ENCODE peak calls at places on chromosome 12, in five cellular contexts. M is IMR-90, G is thyroid gland, Z is body of pancreas, F is ovary. I is an unnamed sample.

GRCh38 chr12:124713041-124713435 is 145.6 kb upstream of the NCOR2 start:
- DNase-seq in M (no peak), G (peak; percentile 30), Z (no peak), F (no peak), I (peak; percentile 58)

GRCh38 chr12:22626429-22626828 is 1.5 kb downstream of the ETNK1 start:
- DNase-seq in M (peak; percentile 46), G (no peak), Z (no peak), F (no peak), I (no peak)

GRCh38 chr12:130205531-130205930 is 43.3 kb downstream of the FZD10 start:
- DNase-seq in M (no peak), G (no peak), Z (no peak), F (no peak), I (no peak)

GRCh38 chr12:42987216-42987631 is 397.7 kb upstream of the PRICKLE1 start:
- DNase-seq in M (no peak), G (no peak), Z (no peak), F (no peak), I (no peak)

GRCh38 chr12:89280833-89281533 is 71.3 kb downstream of the DUSP6 start:
- DNase-seq in M (peak; percentile 54), G (no peak), Z (no peak), F (no peak), I (no peak)

GRCh38 chr12:118979763-118980406 is 1.5 kb upstream of the SRRM4 start:
- DNase-seq in M (peak; percentile 24), G (peak; percentile 25), Z (peak; percentile 55), F (no peak), I (no peak)

GRCh38 chr12:16189849-16190248 is 87.6 kb downstream of the SLC15A5 start:
- DNase-seq in M (peak; percentile 28), G (no peak), Z (no peak), F (no peak), I (no peak)

GRCh38 chr12:94267530-94267877 is 119.1 kb downstream of the PLXNC1 start:
- DNase-seq in M (no peak), G (no peak), Z (no peak), F (no peak), I (no peak)

GRCh38 chr12:44227601-44228000 is 391.7 kb downstream of the TMEM117 start:
- DNase-seq in M (peak; percentile 47), G (no peak), Z (no peak), F (no peak), I (no peak)

GRCh38 chr12:49389092-49389703 is 21.9 kb downstream of the SPATS2 start:
- DNase-seq in M (no peak), G (peak; percentile 17), Z (no peak), F (no peak), I (no peak)

GRCh38 chr12:12872934-12873275 is 18.5 kb upstream of the GPRC5A start:
- DNase-seq in M (peak; percentile 83), G (no peak), Z (no peak), F (no peak), I (no peak)

GRCh38 chr12:116977465-116978380 is 67.0 kb downstream of the FBXW8 start:
- DNase-seq in M (no peak), G (no peak), Z (no peak), F (no peak), I (no peak)
- H3K4me3 ChIP-seq in M (no peak overlapping the region), G (no peak overlapping the region), Z (no peak overlapping the region), F (no peak overlapping the region), I (no peak overlapping the region)

GRCh38 chr12:1457901-1458300 is 136.5 kb downstream of the FBXL14 start:
- DNase-seq in M (peak; percentile 90), G (no peak), Z (no peak), F (no peak), I (no peak)
- TF ChIP-seq POLR2A in M (no peak), G (no peak), Z (no peak), F (no peak), I (no peak)

GRCh38 chr12:55932546-55932919 is 1.6 kb downstream of the DGKA start:
- DNase-seq in M (peak; percentile 33), G (no peak), Z (no peak), F (no peak), I (no peak)
- H3K4me3 ChIP-seq in M (peak overlapping the region; percentile 78), G (peak overlapping the region; percentile 53), Z (peak overlapping the region; percentile 68), F (peak overlapping the region; percentile 83), I (peak overlapping the region; percentile 65)

DNA sequence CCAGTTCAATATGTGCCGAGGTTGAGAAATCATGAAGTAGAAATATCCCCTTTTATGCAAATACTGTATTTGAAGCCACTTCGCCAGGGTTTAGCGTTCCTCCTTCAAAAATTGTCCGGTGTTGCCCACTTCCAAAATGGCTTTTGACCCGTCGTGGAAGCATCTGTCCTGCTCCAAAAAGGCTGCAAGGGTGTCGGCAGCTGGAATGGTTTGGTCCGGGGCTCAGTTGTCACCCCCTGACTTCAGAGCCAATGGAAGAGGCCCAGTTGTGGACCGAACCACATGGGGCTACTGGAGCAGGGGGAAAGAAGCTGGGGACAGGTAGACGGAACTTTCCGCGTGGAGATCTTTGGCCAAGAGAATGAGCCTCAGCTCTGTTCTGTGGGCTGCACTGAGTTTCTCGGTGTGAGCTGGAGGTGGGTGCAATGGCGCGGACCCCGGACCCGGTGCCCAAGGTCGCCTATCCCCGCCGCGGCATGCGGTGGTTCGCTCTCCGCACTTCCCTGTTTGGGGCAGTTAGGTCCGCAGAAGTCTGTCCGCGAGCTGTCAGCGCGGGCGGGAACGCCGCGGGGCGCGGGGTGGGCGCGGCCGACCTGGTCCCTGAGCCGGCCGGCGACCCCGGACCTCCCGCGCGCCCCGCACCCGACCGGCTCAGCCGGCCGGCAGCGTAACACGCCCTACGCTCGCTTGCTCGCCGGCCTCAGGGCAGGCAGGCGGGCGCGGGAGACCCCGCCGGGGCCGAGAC is at the start of gene ANKRD13A:
- DNase-seq in M (peak; percentile 95), G (peak; percentile 92), Z (peak; percentile 93), F (peak; percentile 90), I (peak; percentile 93)
- TF ChIP-seq POLR2A in M (peak; percentile 96), G (peak; percentile 98), Z (peak; percentile 76), F (no peak), I (peak; percentile 89)

GRCh38 chr12:31222620-31223222 is 103.2 kb downstream of the SINHCAF start:
- DNase-seq in M (no peak), G (no peak), Z (no peak), F (no peak), I (no peak)
- H3K4me3 ChIP-seq in M (no peak overlapping the region), G (no peak overlapping the region), Z (no peak overlapping the region), F (no peak overlapping the region), I (no peak overlapping the region)